ENCODE peak calls at places on chromosomes 12 and 14, in nine cellular contexts. M, Q, L, G, I, T, X, U and C are unnamed samples.

GRCh38 chr14:92384461-92385133 is 61.6 kb downstream of the SLC24A4 start:
- DNase-seq in L (no peak), M (no peak), X (no peak), T (no peak), U (no peak), G (no peak), Q (no peak), I (no peak), C (no peak)

GRCh38 chr12:77999074-77999715 is 168.5 kb downstream of the NAV3 start:
- DNase-seq in U (no peak), T (no peak), Q (no peak), X (no peak), L (no peak), M (no peak), G (no peak), I (no peak), C (no peak)

GRCh38 chr14:105313381-105314286 is 914 bp upstream of the PACS2 start:
- DNase-seq in G (no peak), T (no peak), X (no peak), U (peak; percentile 70), L (peak; percentile 27), I (no peak), Q (no peak), M (peak; percentile 89), C (peak; percentile 58)

GRCh38 chr14:90610641-90611040 is 205.6 kb downstream of the TTC7B start:
- DNase-seq in X (no peak), U (no peak), T (no peak), G (no peak), Q (no peak), I (no peak), L (no peak), M (no peak), C (no peak)

GRCh38 chr14:67618617-67619063 is 1.1 kb upstream of the ARG2 start:
- DNase-seq in Q (peak; percentile 33), I (no peak), U (peak; percentile 67), M (peak; percentile 78), G (no peak), T (peak; percentile 79), X (peak; percentile 83), L (no peak), C (peak; percentile 82)

GRCh38 chr14:49774111-49774510 is 6.2 kb downstream of the KLHDC2 start:
- DNase-seq in I (no peak), M (no peak), L (no peak), G (no peak), X (no peak), Q (no peak), T (no peak), U (no peak), C (no peak)

GRCh38 chr12:94207467-94208432 is 59.4 kb downstream of the PLXNC1 start:
- DNase-seq in M (no peak), X (peak; percentile 64), Q (peak; percentile 50), I (no peak), L (no peak), T (no peak), U (no peak), G (no peak), C (no peak)

GRCh38 chr12:30795410-30795659 is 40.6 kb upstream of the CAPRIN2 start:
- DNase-seq in Q (no peak), G (no peak), X (no peak), I (no peak), L (no peak), U (peak; percentile 30), M (no peak), T (no peak), C (no peak)

GRCh38 chr12:48180424-48180823 is 3.0 kb upstream of the CCDC184 start:
- DNase-seq in T (no peak), I (no peak), X (no peak), U (no peak), G (no peak), L (no peak), Q (no peak), M (no peak), C (no peak)

GRCh38 chr12:92696240-92696639 is 6.5 kb upstream of the PLEKHG7 start:
- DNase-seq in I (no peak), X (peak; percentile 65), Q (no peak), G (peak; percentile 34), L (no peak), M (no peak), T (no peak), U (no peak), C (no peak)

GRCh38 chr14:106094654-106095189 is 568.3 kb downstream of the TMEM121 start:
- DNase-seq in X (peak; percentile 0), L (no peak), I (no peak), G (no peak), U (no peak), T (no peak), Q (peak; percentile 79), M (peak; percentile 18), C (no peak)

GRCh38 chr12:118183711-118184110 is 47.8 kb downstream of the PEBP1 start:
- DNase-seq in T (no peak), L (no peak), Q (no peak), M (no peak), G (no peak), X (no peak), U (no peak), I (no peak), C (no peak)